ENCODE peak calls at places on chromosome 17, in seven cellular contexts. N, S, H, W, E, Q and V are unnamed samples.

GRCh38 chr17:82213251-82214011 is 789 bp upstream of the CCDC57 start:
- DNase-seq in S (no peak), Q (peak; percentile 89), N (no peak), E (no peak), W (peak; percentile 49), H (no peak), V (peak; percentile 38)

GRCh38 chr17:60594747-60595146 is 5.2 kb upstream of the PPM1D start:
- DNase-seq in N (no peak), S (no peak), H (no peak), E (no peak), Q (no peak), W (no peak), V (no peak)

GRCh38 chr17:42617956-42618431 is 8.5 kb downstream of the TUBG1 start:
- DNase-seq in S (no peak), W (no peak), Q (no peak), H (no peak), N (peak; percentile 32), E (no peak), V (no peak)

GRCh38 chr17:27529230-27529796 is 73.1 kb downstream of the KSR1 start:
- DNase-seq in Q (peak; percentile 70), S (peak; percentile 79), N (peak; percentile 55), W (no peak), H (no peak), E (no peak), V (peak; percentile 28)

GRCh38 chr17:70157151-70157550 is 12.2 kb upstream of the KCNJ2 start:
- DNase-seq in Q (no peak), H (no peak), N (no peak), W (no peak), E (no peak), S (no peak), V (peak; percentile 8)

GRCh38 chr17:8892338-8892690 is 24.8 kb upstream of the PIK3R6 start:
- DNase-seq in S (no peak), N (no peak), E (no peak), Q (no peak), W (no peak), H (no peak), V (no peak)

GRCh38 chr17:60645918-60646523 is 31.6 kb upstream of the BCAS3 start:
- DNase-seq in S (no peak), W (no peak), Q (no peak), E (no peak), N (no peak), H (no peak), V (no peak)

GRCh38 chr17:44220211-44221071 is 966 bp upstream of the UBTF start:
- DNase-seq in Q (peak; percentile 58), N (peak; percentile 62), E (no peak), S (peak; percentile 39), H (peak; percentile 52), W (peak; percentile 68), V (peak; percentile 56)

GRCh38 chr17:51684214-51684613 is 423.9 kb downstream of the UTP18 start:
- DNase-seq in S (no peak), Q (no peak), N (no peak), E (no peak), H (no peak), W (no peak), V (no peak)

GRCh38 chr17:75695830-75696271 is 25.4 kb upstream of the ITGB4 start:
- DNase-seq in N (no peak), H (peak; percentile 82), Q (no peak), E (no peak), S (no peak), W (no peak), V (peak; percentile 55)

GRCh38 chr17:74135391-74136167 is 67.9 kb upstream of the RPL38 start:
- DNase-seq in Q (no peak), H (no peak), E (no peak), N (no peak), S (no peak), W (no peak), V (no peak)

GRCh38 chr17:77287432-77288068 is 146.8 kb downstream of the SEC14L1 start:
- DNase-seq in Q (peak; percentile 96), S (no peak), W (no peak), E (no peak), N (peak; percentile 79), H (peak; percentile 83), V (no peak)

GRCh38 chr17:17516941-17517720 is 20.9 kb upstream of the RASD1 start:
- DNase-seq in E (no peak), N (no peak), Q (no peak), W (no peak), S (no peak), H (no peak), V (no peak)

GRCh38 chr17:17514361-17514992 is 18.3 kb upstream of the RASD1 start:
- DNase-seq in S (no peak), Q (no peak), H (no peak), E (no peak), N (no peak), W (no peak), V (no peak)

GRCh38 chr17:17516315-17516930 is 20.2 kb upstream of the RASD1 start:
- DNase-seq in Q (peak; percentile 8), H (no peak), N (no peak), E (no peak), S (no peak), W (no peak), V (no peak)

GRCh38 chr17:17514993-17515920 is 19.1 kb upstream of the RASD1 start:
- DNase-seq in H (no peak), E (no peak), S (no peak), Q (peak; percentile 35), N (no peak), W (no peak), V (no peak)

DNA sequence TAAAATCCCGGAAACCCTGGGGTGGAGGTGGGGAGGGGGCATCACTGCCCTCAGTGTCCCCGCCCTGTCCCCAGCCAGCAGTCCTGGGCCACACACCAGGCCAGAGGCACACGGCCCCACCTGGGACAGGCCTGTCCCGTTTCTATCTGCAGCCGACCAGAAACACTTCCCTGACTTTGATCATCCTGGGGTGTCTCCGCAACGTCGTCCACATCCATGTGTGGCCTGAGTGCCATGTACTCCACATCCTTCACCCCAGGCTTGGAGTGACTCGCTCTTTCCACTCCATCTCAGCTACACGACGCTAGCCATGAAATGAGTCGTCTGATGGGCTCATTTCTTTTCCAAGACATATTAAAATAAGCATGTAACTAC is 19.7 kb upstream of the RASD1 start:
- DNase-seq in E (no peak), Q (peak; percentile 70), W (no peak), H (no peak), S (no peak), N (no peak), V (no peak)
- H3K27ac ChIP-seq in E (peak overlapping the region; percentile 90), Q (no peak overlapping the region), W (no peak overlapping the region), H (no peak overlapping the region), S (no peak overlapping the region), N (no peak overlapping the region), V (no peak overlapping the region)

GRCh38 chr17:78710607-78711006 is 71.5 kb downstream of the CYTH1 start:
- DNase-seq in N (no peak), S (no peak), E (no peak), H (no peak), Q (no peak), W (no peak), V (no peak)
- H3K27ac ChIP-seq in N (no peak overlapping the region), S (no peak overlapping the region), E (no peak overlapping the region), H (no peak overlapping the region), Q (no peak overlapping the region), W (peak overlapping the region; percentile 19), V (no peak overlapping the region)

GRCh38 chr17:2190014-2190413 is 113.6 kb downstream of the SMG6 start:
- DNase-seq in E (no peak), H (no peak), S (no peak), W (no peak), N (no peak), Q (no peak), V (no peak)

GRCh38 chr17:2189231-2189630 is 114.4 kb downstream of the SMG6 start:
- DNase-seq in H (no peak), S (no peak), E (no peak), Q (no peak), N (no peak), W (no peak), V (no peak)

GRCh38 chr17:2186937-2187336 is 116.6 kb downstream of the SMG6 start:
- DNase-seq in H (no peak), E (no peak), S (no peak), N (no peak), W (no peak), Q (no peak), V (no peak)

GRCh38 chr17:2184993-2185931 is 118.3 kb downstream of the SMG6 start:
- DNase-seq in H (no peak), S (no peak), W (no peak), N (no peak), Q (no peak), E (no peak), V (no peak)

GRCh38 chr17:2187758-2188157 is 115.8 kb downstream of the SMG6 start:
- DNase-seq in Q (no peak), S (no peak), W (no peak), N (no peak), H (no peak), E (no peak), V (no peak)
- H3K27ac ChIP-seq in Q (no peak overlapping the region), S (no peak overlapping the region), W (no peak overlapping the region), N (no peak overlapping the region), H (no peak overlapping the region), E (no peak overlapping the region), V (no peak overlapping the region)

DNA sequence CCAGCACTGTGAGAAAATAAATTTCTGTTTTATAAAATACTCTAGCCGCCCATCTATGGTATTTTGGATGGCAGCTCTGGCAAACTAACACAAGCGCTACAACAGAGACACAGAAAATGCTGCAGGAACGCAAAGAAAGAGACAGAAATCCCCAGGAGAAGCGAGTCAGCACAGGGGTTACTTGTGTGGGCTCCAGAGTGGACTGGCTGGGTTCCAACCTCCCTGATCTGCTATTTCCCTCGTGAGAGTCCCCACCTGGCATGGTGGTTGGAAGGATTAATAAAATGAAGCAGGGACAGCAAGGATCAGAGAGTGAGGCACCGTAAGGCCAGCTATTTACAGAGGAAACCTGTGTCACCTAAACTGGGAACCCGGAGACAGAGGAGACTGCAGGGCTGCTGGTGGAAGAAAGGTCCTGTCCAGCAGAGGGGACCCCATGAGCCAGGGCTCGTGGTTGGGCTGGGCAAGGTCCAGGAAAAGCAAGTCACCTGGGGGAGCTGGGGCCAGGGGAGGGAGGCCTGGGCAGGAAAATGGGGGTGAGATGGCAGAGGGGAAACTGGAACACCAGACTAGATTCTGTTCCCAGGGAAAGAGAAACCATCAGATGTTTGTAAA is 62.8 kb upstream of the TEKT3 start:
- DNase-seq in Q (peak; percentile 47), N (no peak), W (no peak), E (no peak), S (no peak), H (no peak), V (no peak)
- H3K27ac ChIP-seq in Q (no peak overlapping the region), N (no peak overlapping the region), W (no peak overlapping the region), E (peak overlapping the region; percentile 80), S (no peak overlapping the region), H (peak overlapping the region; percentile 11), V (no peak overlapping the region)

DNA sequence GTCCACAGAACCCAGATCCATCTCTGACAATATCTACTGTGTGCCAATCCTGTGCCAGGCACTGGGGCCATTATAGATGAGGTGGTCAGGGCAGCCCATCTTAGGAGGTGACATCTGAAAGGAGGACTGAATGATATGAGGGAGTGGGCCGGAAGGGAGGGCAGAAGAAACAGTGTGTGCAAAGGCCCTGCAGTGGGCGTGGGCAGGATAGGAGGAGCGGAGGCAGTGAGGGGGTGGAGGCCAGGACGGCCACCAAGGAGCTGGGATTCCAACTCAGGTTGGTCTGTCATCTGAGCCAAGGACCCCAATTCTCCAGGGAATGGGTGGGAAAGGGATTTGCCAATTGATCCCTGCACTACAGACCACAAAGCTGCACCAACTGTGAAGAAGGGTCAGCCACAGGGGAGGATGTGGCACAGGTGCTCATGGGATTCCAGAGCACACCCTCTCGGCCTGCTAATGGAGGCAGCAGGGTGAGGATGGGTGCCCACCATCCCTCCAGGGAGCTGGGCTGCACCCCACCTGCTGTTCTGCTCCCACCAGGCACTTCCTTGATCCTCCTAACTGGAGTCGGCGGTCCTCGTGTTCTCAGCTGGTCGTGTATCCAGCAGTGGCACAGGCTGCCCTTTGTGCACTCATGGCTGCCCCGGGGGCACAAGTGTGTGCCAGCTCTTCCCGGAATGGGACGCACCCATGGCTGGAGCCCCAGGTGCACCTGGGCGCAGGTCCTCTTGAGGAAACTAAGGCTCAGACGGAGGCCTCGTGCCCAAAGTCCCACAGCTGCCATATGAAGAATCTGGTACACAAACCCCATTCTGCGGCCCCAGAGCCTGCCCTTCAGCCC is 9.6 kb downstream of the SREBF1 start:
- DNase-seq in S (no peak), W (no peak), E (no peak), H (no peak), N (no peak), Q (no peak), V (no peak)
- H3K27ac ChIP-seq in S (no peak overlapping the region), W (peak overlapping the region; percentile 25), E (peak overlapping the region; percentile 91), H (no peak overlapping the region), N (no peak overlapping the region), Q (no peak overlapping the region), V (peak overlapping the region; percentile 45)